ENCODE peak calls at places on chromosomes 12 and 14, in seven cellular contexts. F is SK-N-SH, W is uterus, R is heart left ventricle, I is upper lobe of right lung, O is fibroblast of lung, A is IMR-90. G is an unnamed sample.

GRCh38 chr12:95204141-95204866 is 13.0 kb downstream of the FGD6 start:
- DNase-seq in A (peak), R (no peak), I (no peak), O (peak), W (peak), F (no peak), G (peak)

GRCh38 chr12:68495666-68496065 is 115.0 kb upstream of the RAP1B start:
- DNase-seq in I (no peak), O (peak), A (peak), R (no peak), W (no peak), F (no peak), G (no peak)

GRCh38 chr12:115570271-115570777 is 707.2 kb downstream of the MED13L start:
- DNase-seq in I (no peak), O (peak), W (no peak), A (peak), F (peak), R (no peak), G (no peak)

GRCh38 chr12:14961466-14962155 is at the start of gene ARHGDIB:
- DNase-seq in I (no peak), O (no peak), F (no peak), R (peak), A (no peak), W (no peak), G (peak)

GRCh38 chr14:56147980-56148901 is 30.0 kb downstream of the PELI2 start:
- DNase-seq in A (no peak), I (no peak), R (no peak), F (no peak), W (no peak), O (no peak), G (no peak)

GRCh38 chr12:24921251-24922038 is 27.5 kb downstream of the BCAT1 start:
- DNase-seq in I (no peak), A (peak), R (no peak), O (peak), F (no peak), W (no peak), G (no peak)

GRCh38 chr14:56199095-56199975 is 81.1 kb downstream of the PELI2 start:
- DNase-seq in I (no peak), W (peak), O (peak), A (peak), F (no peak), R (peak), G (no peak)

GRCh38 chr12:15443611-15444010 is 121.3 kb downstream of the PTPRO start:
- DNase-seq in F (no peak), I (no peak), R (no peak), A (no peak), W (no peak), O (no peak), G (no peak)

GRCh38 chr14:95527392-95528002 is 7.4 kb upstream of the GLRX5 start:
- DNase-seq in O (peak), I (no peak), W (peak), R (peak), A (peak), F (peak), G (no peak)

GRCh38 chr14:95679148-95679547 is 7.1 kb upstream of the TCL1B start:
- DNase-seq in A (no peak), R (no peak), W (no peak), O (no peak), I (no peak), F (no peak), G (no peak)

GRCh38 chr12:44774815-44775411 is 101.2 kb downstream of the NELL2 start:
- DNase-seq in O (no peak), W (no peak), A (peak), I (no peak), F (peak), R (peak), G (peak)

GRCh38 chr12:50971946-50972345 is 19.6 kb downstream of the HIGD1C start:
- DNase-seq in R (no peak), F (no peak), W (no peak), O (no peak), A (peak), I (no peak), G (no peak)

GRCh38 chr12:8692573-8692972 is 5.2 kb upstream of the RIMKLB start:
- DNase-seq in F (peak), I (no peak), O (peak), A (peak), W (peak), R (no peak), G (no peak)

GRCh38 chr14:38108681-38109080 is 99.0 kb upstream of the SSTR1 start:
- DNase-seq in O (peak), F (no peak), A (peak), R (no peak), I (no peak), W (no peak), G (no peak)

GRCh38 chr14:66422019-66422946 is 63.9 kb upstream of the CCDC196 start:
- DNase-seq in I (no peak), A (no peak), W (no peak), R (no peak), F (no peak), O (no peak), G (no peak)

GRCh38 chr12:96104566-96104965 is 69.2 kb upstream of the LTA4H start:
- DNase-seq in A (no peak), R (no peak), F (no peak), O (no peak), W (no peak), I (no peak), G (no peak)

GRCh38 chr14:61472025-61472672 is 150.8 kb downstream of the PRKCH start:
- DNase-seq in A (peak), W (no peak), I (no peak), O (peak), F (peak), R (peak), G (peak)

GRCh38 chr12:71865166-71865713 is 25.7 kb downstream of the TBC1D15 start:
- DNase-seq in W (no peak), I (no peak), F (no peak), A (peak), R (no peak), O (peak), G (peak)

GRCh38 chr14:77303417-77304156 is 17.1 kb downstream of the POMT2 start:
- DNase-seq in W (no peak), F (no peak), R (no peak), I (no peak), O (peak), A (peak), G (peak)

GRCh38 chr12:49304161-49304560 is 9.2 kb downstream of the PRPH start:
- DNase-seq in A (peak), F (peak), I (peak), W (no peak), O (peak), R (no peak), G (no peak)

GRCh38 chr14:92785601-92786426 is 8.3 kb upstream of the GOLGA5 start:
- DNase-seq in W (peak), I (no peak), F (no peak), R (peak), A (peak), O (peak), G (peak)

GRCh38 chr12:86681062-86681461 is 424.9 kb upstream of the MGAT4C start:
- DNase-seq in W (no peak), R (no peak), I (no peak), O (no peak), A (no peak), F (no peak), G (no peak)

GRCh38 chr14:22579881-22580280 is 9.1 kb downstream of the DAD1 start:
- DNase-seq in R (no peak), O (no peak), F (no peak), I (no peak), A (no peak), W (no peak), G (no peak)

GRCh38 chr12:122076743-122077495 is 1.6 kb upstream of the MLXIP start:
- DNase-seq in W (no peak), A (no peak), F (no peak), I (no peak), O (no peak), R (peak), G (no peak)

GRCh38 chr12:112450725-112451124 is 32.0 kb downstream of the PTPN11 start:
- DNase-seq in O (no peak), W (no peak), A (no peak), R (no peak), F (peak), I (no peak), G (no peak)
- TF ChIP-seq CTCF in O (no peak), W (no peak), A (no peak), R (no peak), F (no peak), I (no peak), G (no peak)

GRCh38 chr14:105481886-105482454 is 4.7 kb upstream of the CRIP1 start:
- DNase-seq in R (peak), I (peak), F (peak), A (peak), W (peak), O (peak), G (peak)
- H3K27ac ChIP-seq in R (peak), I (peak), F (peak), A (peak), W (peak), O (peak), G (peak)

DNA sequence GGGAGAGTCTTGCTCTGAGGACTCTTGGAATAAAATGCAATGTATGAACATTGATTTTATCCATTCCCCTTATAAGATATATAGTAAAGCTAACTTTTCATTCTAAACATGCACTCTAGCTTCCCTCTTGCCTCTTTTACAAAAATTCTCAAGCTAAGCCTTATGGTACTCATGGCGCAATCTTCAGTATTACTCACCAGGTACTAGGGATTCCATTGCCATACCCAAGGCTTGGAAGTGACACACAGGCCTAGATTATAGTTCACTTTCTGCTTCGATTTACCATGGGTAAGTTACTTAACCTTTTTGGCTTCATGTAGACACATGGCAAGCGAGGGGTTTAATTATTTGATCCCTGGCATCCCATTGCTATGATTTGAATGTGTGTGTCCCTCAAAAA is 331.5 kb downstream of the LRIG3 start:
- DNase-seq in R (no peak), W (no peak), A (peak), F (no peak), I (no peak), O (peak), G (peak)
- TF ChIP-seq CTCF in R (no peak), W (no peak), A (no peak), F (no peak), I (no peak), O (no peak), G (no peak)

GRCh38 chr14:69606816-69607215 is 4.6 kb upstream of the SUSD6 start:
- DNase-seq in A (no peak), W (no peak), R (no peak), O (no peak), I (no peak), F (no peak), G (no peak)
- H3K27ac ChIP-seq in A (no peak), W (no peak), R (no peak), O (no peak), I (no peak), F (no peak), G (no peak)

GRCh38 chr14:59425322-59425945 is 39.7 kb downstream of the GPR135 start:
- DNase-seq in F (no peak), R (peak), O (peak), A (peak), W (peak), I (no peak), G (no peak)

GRCh38 chr14:59427653-59428578 is 37.3 kb downstream of the GPR135 start:
- DNase-seq in F (no peak), R (peak), O (peak), A (no peak), W (peak), I (no peak), G (no peak)

GRCh38 chr14:59429798-59430197 is 35.4 kb downstream of the GPR135 start:
- DNase-seq in W (no peak), I (no peak), A (no peak), R (no peak), O (no peak), F (no peak), G (no peak)

GRCh38 chr14:59424707-59425106 is 40.5 kb downstream of the GPR135 start:
- DNase-seq in O (no peak), I (no peak), A (no peak), F (no peak), R (peak), W (peak), G (no peak)

DNA sequence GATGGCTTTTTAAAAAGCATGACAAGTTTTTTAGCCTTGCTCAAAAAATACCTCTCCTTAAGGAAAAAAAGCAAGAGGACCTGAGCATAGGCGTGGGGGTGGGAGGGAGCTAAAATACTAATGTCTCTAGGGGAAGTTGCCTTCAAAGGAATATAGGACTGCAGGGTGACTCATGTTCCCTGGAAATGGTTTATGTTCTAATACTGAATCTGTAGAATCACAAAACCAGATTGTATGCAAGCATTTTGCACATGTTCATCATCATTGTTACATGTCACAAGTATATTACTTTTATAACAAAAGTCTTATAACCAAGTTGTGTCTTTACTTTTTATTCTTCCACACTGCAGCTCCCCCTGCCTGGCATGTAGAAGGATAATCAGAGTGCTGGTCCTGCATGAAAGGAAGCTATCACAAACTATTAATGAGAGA is 36.6 kb downstream of the GPR135 start:
- DNase-seq in W (no peak), O (peak), A (peak), F (no peak), R (no peak), I (no peak), G (peak)
- TF ChIP-seq CTCF in W (peak), O (peak), A (peak), F (peak), R (no peak), I (peak), G (no peak)

G was measured in RWPE1.